ENCODE peak calls at places on chromosome 15, in nine cellular contexts. Y, Z, V, L, A, N, S, K and F are unnamed samples.

GRCh38 chr15:63890617-63891016 is 56.9 kb upstream of the HERC1 start:
- DNase-seq in Y (no peak), Z (no peak), V (no peak), L (no peak), A (no peak), N (no peak), S (no peak), K (no peak), F (no peak)

GRCh38 chr15:51483520-51483919 is 139.1 kb downstream of the DMXL2 start:
- DNase-seq in Y (no peak), Z (no peak), V (no peak), L (no peak), A (no peak), N (no peak), S (no peak), K (no peak), F (no peak)

GRCh38 chr15:68503791-68504720 is 72.1 kb upstream of the ITGA11 start:
- DNase-seq in Y (no peak), Z (peak; percentile 48), V (peak; percentile 78), L (no peak), A (no peak), N (no peak), S (no peak), K (no peak), F (no peak)

GRCh38 chr15:29024681-29025080 is 138.9 kb downstream of the APBA2 start:
- DNase-seq in Y (no peak), Z (no peak), V (no peak), L (no peak), A (no peak), N (no peak), S (no peak), K (no peak), F (no peak)

GRCh38 chr15:62269504-62269903 is 104.4 kb upstream of the C2CD4B start:
- DNase-seq in Y (no peak), Z (no peak), V (no peak), L (no peak), A (no peak), N (no peak), S (no peak), K (no peak), F (no peak)

GRCh38 chr15:72827216-72827615 is 43.7 kb upstream of the ADPGK start:
- DNase-seq in Y (no peak), Z (peak; percentile 17), V (peak; percentile 3), L (no peak), A (no peak), N (no peak), S (no peak), K (no peak), F (no peak)

GRCh38 chr15:29942144-29942543 is 119.9 kb upstream of the TJP1 start:
- DNase-seq in Y (no peak), Z (no peak), V (no peak), L (no peak), A (no peak), N (no peak), S (peak; percentile 30), K (no peak), F (no peak)

GRCh38 chr15:73232771-73233170 is 136.0 kb downstream of the HCN4 start:
- DNase-seq in Y (no peak), Z (no peak), V (no peak), L (no peak), A (no peak), N (no peak), S (no peak), K (no peak), F (no peak)

GRCh38 chr15:70827721-70828120 is 26.2 kb downstream of the LARP6 start:
- DNase-seq in Y (no peak), Z (no peak), V (no peak), L (no peak), A (no peak), N (no peak), S (no peak), K (no peak), F (no peak)

GRCh38 chr15:80866936-80867335 is 87.8 kb downstream of the CEMIP start:
- DNase-seq in Y (no peak), Z (no peak), V (no peak), L (no peak), A (no peak), N (no peak), S (no peak), K (no peak), F (no peak)

GRCh38 chr15:101023501-101024110 is 104.4 kb downstream of the LRRK1 start:
- DNase-seq in Y (no peak), Z (no peak), V (peak; percentile 11), L (no peak), A (no peak), N (no peak), S (peak; percentile 1), K (no peak), F (no peak)

GRCh38 chr15:76903251-76903681 is 1.9 kb downstream of the SCAPER start:
- DNase-seq in Y (peak; percentile 32), Z (peak; percentile 78), V (peak; percentile 59), L (peak; percentile 13), A (peak; percentile 3), N (no peak), S (no peak), K (no peak), F (no peak)

GRCh38 chr15:56199038-56199437 is 44.6 kb downstream of the RFX7 start:
- DNase-seq in Y (no peak), Z (no peak), V (no peak), L (no peak), A (no peak), N (no peak), S (no peak), K (no peak), F (no peak)

GRCh38 chr15:93485922-93486327 is 396.9 kb upstream of the RGMA start:
- DNase-seq in Y (no peak), Z (no peak), V (peak; percentile 67), L (no peak), A (peak; percentile 64), N (peak; percentile 60), S (no peak), K (no peak), F (no peak)

GRCh38 chr15:32993285-32993684 is 201.2 kb downstream of the FMN1 start:
- DNase-seq in Y (no peak), Z (no peak), V (no peak), L (no peak), A (no peak), N (no peak), S (no peak), K (no peak), F (no peak)

GRCh38 chr15:35545316-35545824 is 595 bp downstream of the DPH6 start:
- DNase-seq in Y (peak; percentile 13), Z (peak; percentile 60), V (peak; percentile 72), L (no peak), A (peak; percentile 62), N (no peak), S (peak; percentile 38), K (peak; percentile 27), F (no peak)